ENCODE peak calls at places on chromosomes 5 and 9, in six cellular contexts. Z is CD8-positive, alpha-beta T cell; A is epithelial cell of esophagus; D is mesothelial cell of epicardium; H is upper lobe of right lung; N is colonic mucosa. U is an unnamed sample.
A peak's percentile ranks its signal among the peaks of the same experiment; 100 is the strongest.

GRCh38 chr5:160045004-160045403 is 36.1 kb downstream of the TTC1 start:
- DNase-seq in N (no peak), A (no peak), Z (no peak), D (no peak), H (no peak), U (no peak)

GRCh38 chr5:53063176-53063575 is 46.4 kb downstream of the MOCS2 start:
- DNase-seq in N (no peak), A (no peak), D (no peak), Z (no peak), H (no peak), U (no peak)

GRCh38 chr5:159902444-159903121 is 13.7 kb upstream of the ADRA1B start:
- DNase-seq in H (no peak), N (no peak), Z (no peak), D (no peak), A (peak; percentile 88), U (no peak)

GRCh38 chr9:121298016-121298538 is 30.1 kb downstream of the GSN start:
- DNase-seq in D (no peak), N (no peak), A (no peak), Z (no peak), H (no peak), U (no peak)

GRCh38 chr9:16039988-16040761 is 487.3 kb downstream of the CCDC171 start:
- DNase-seq in Z (no peak), A (no peak), D (peak; percentile 35), N (no peak), H (no peak), U (no peak)

GRCh38 chr5:16578474-16578883 is 38.3 kb downstream of the RETREG1 start:
- DNase-seq in D (no peak), Z (no peak), H (no peak), N (no peak), A (no peak), U (no peak)

GRCh38 chr9:13485068-13485596 is 205.6 kb upstream of the MPDZ start:
- DNase-seq in Z (no peak), H (no peak), D (no peak), A (peak; percentile 86), N (no peak), U (peak; percentile 74)

GRCh38 chr5:89236900-89237299 is 353.9 kb upstream of the MEF2C start:
- DNase-seq in Z (no peak), D (no peak), N (no peak), H (no peak), A (no peak), U (no peak)

GRCh38 chr9:70021026-70021571 is 22.5 kb upstream of the MAMDC2 start:
- DNase-seq in Z (no peak), N (no peak), H (no peak), A (peak; percentile 96), D (no peak), U (peak; percentile 88)

GRCh38 chr9:70255521-70255920 is 3.3 kb upstream of the SMC5 start:
- DNase-seq in Z (no peak), A (no peak), H (no peak), D (no peak), N (no peak), U (no peak)

GRCh38 chr9:73199886-73200285 is 48.2 kb downstream of the ANXA1 start:
- DNase-seq in N (no peak), H (no peak), A (peak; percentile 36), D (no peak), Z (no peak), U (no peak)

GRCh38 chr5:176994460-176995121 is 12.0 kb downstream of the UIMC1 start:
- DNase-seq in A (peak; percentile 65), N (no peak), H (peak; percentile 71), D (no peak), Z (no peak), U (no peak)

GRCh38 chr5:72465601-72466563 is 41.3 kb downstream of the ZNF366 start:
- DNase-seq in H (no peak), Z (no peak), N (no peak), D (no peak), A (peak; percentile 51), U (no peak)

GRCh38 chr5:35129276-35129675 is 81.5 kb upstream of the AGXT2 start:
- DNase-seq in H (no peak), D (no peak), Z (no peak), A (no peak), N (no peak), U (no peak)

GRCh38 chr9:107280543-107280942 is 2.5 kb upstream of the RAD23B start:
- DNase-seq in Z (no peak), H (no peak), A (peak; percentile 98), N (no peak), D (no peak), U (no peak)

GRCh38 chr5:42566658-42567313 is 143.5 kb downstream of the GHR start:
- DNase-seq in H (no peak), D (no peak), Z (no peak), N (no peak), A (no peak), U (no peak)

GRCh38 chr5:177185993-177186392 is 52.4 kb downstream of the NSD1 start:
- DNase-seq in A (no peak), D (no peak), N (no peak), Z (no peak), H (no peak), U (no peak)

GRCh38 chr5:111513175-111513520 is 813 bp upstream of the STARD4 start:
- DNase-seq in D (no peak), Z (no peak), A (no peak), N (no peak), H (no peak), U (no peak)

GRCh38 chr5:85140471-85140870 is 755.8 kb upstream of the EDIL3 start:
- DNase-seq in A (peak; percentile 24), H (no peak), D (no peak), N (no peak), Z (no peak), U (no peak)

GRCh38 chr9:69697475-69697874 is 25.3 kb upstream of the APBA1 start:
- DNase-seq in Z (no peak), N (no peak), D (no peak), H (no peak), A (no peak), U (no peak)

GRCh38 chr9:86946712-86947145 is 577 bp downstream of the GAS1 start:
- DNase-seq in N (peak; percentile 50), A (no peak), Z (peak; percentile 14), D (no peak), H (peak; percentile 75), U (peak; percentile 92)

GRCh38 chr5:116575635-116576042 is 1.0 kb upstream of the SEMA6A start:
- DNase-seq in H (peak; percentile 57), N (peak; percentile 49), A (peak; percentile 81), D (peak; percentile 19), Z (no peak), U (peak; percentile 26)

GRCh38 chr5:72133212-72133990 is 26.1 kb downstream of the MAP1B start:
- DNase-seq in N (no peak), D (no peak), Z (no peak), H (no peak), A (peak; percentile 82), U (no peak)

GRCh38 chr9:347667-348292 is 133.1 kb downstream of the DOCK8 start:
- DNase-seq in Z (no peak), D (no peak), H (no peak), N (no peak), A (peak; percentile 62), U (no peak)

GRCh38 chr5:38297830-38298608 is 39.7 kb downstream of the EGFLAM start:
- DNase-seq in D (no peak), H (no peak), Z (no peak), A (no peak), N (no peak), U (no peak)

GRCh38 chr9:34454571-34455065 is 3.8 kb downstream of the FAM219A start:
- DNase-seq in N (no peak), A (peak; percentile 85), D (no peak), H (no peak), Z (no peak), U (peak; percentile 85)

DNA sequence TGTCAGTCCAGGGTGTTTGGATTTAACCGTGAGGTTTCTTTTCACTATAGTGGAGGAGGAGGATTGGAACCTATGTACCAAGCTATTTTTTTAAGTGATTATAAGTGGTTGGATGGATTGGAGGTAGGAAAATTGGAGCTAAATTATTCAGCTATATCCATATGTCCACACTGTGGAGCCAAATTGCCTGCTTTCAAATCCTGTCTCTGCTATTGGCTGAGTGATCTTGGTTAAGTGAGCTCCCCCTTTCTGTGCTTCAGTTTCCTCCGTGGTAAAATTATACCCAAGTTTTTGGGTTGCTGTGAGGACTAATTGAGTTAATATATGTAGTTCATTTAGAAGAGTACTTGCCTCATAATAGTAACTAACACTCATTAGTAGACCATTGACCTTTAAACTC is 2.5 kb downstream of the CENPP start:
- DNase-seq in H (no peak), N (no peak), A (peak; percentile 48), Z (no peak), D (no peak), U (no peak)
- TF ChIP-seq CTCF in H (no peak), N (no peak), A (peak; percentile 44), Z (no peak), D (no peak), U (no peak)

DNA sequence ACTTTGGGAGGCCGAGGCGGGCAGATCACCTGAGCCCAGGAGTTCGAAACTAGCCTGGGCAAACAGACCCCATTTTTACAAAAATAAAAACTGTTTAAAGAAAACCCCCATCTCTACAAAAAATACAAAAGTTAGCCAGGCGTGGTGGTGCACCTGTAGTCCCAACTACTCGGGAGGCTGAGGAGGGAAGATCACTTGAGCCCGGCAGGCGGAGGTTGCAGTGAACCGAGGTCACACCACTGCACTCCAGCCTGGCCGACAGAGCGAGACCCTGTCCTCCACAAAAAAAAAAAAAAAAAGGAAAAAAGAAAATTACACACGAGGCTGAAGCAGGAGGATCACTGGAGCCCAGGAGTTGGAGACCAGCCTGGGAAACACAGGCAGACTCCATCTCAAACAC is 3.2 kb downstream of the CAMSAP1 start:
- DNase-seq in A (no peak), N (no peak), Z (no peak), H (peak; percentile 25), D (no peak), U (no peak)
- TF ChIP-seq CTCF in A (no peak), N (no peak), Z (no peak), H (no peak), D (no peak), U (no peak)

GRCh38 chr5:43589310-43589709 is 13.7 kb upstream of the NNT start:
- DNase-seq in N (no peak), D (no peak), H (no peak), Z (no peak), A (no peak), U (no peak)
- TF ChIP-seq CTCF in N (no peak), D (no peak), H (no peak), Z (no peak), A (no peak), U (no peak)

GRCh38 chr9:128497824-128498610 is 6.5 kb upstream of the GLE1 start:
- DNase-seq in A (no peak), N (no peak), Z (no peak), H (peak; percentile 48), D (no peak), U (no peak)
- TF ChIP-seq CTCF in A (no peak), N (no peak), Z (no peak), H (no peak), D (no peak), U (no peak)

U was measured in lower leg skin.